ENCODE peak calls at places on chromosomes 12 and 14, in nine cellular contexts. H, Q, F, S, C, E, L, W and K are unnamed samples.
A peak's percentile ranks its signal among the peaks of the same experiment; 100 is the strongest.

GRCh38 chr14:92657457-92658142 is 90.8 kb downstream of the LGMN start:
- DNase-seq in W (no peak), C (no peak), S (no peak), E (no peak), H (no peak), L (peak; percentile 51), Q (no peak), F (peak; percentile 70), K (no peak)

GRCh38 chr12:83767723-83768122 is 1081.0 kb downstream of the TMTC2 start:
- DNase-seq in H (no peak), L (no peak), W (no peak), F (no peak), C (no peak), E (no peak), Q (no peak), S (no peak), K (no peak)

GRCh38 chr12:100127766-100128508 is 14.7 kb downstream of the BLTP3B start:
- DNase-seq in E (peak; percentile 33), L (no peak), C (no peak), H (no peak), S (no peak), Q (no peak), W (no peak), F (no peak), K (no peak)

GRCh38 chr12:109156586-109156985 is 40.2 kb downstream of the ACACB start:
- DNase-seq in L (no peak), E (no peak), H (no peak), Q (no peak), C (no peak), S (no peak), W (no peak), F (no peak), K (no peak)

GRCh38 chr14:58098507-58098906 is 53.5 kb downstream of the ARMH4 start:
- DNase-seq in Q (no peak), W (peak; percentile 10), E (no peak), S (no peak), F (no peak), C (no peak), H (peak; percentile 8), L (no peak), K (no peak)

GRCh38 chr12:106386836-106387555 is 29.4 kb downstream of the POLR3B start:
- DNase-seq in F (no peak), E (peak; percentile 5), C (no peak), W (no peak), S (no peak), H (no peak), Q (no peak), L (no peak), K (no peak)

GRCh38 chr12:3044141-3044630 is 33.0 kb upstream of the TSPAN9 start:
- DNase-seq in L (no peak), E (no peak), F (no peak), Q (no peak), W (no peak), H (no peak), C (no peak), S (no peak), K (no peak)

GRCh38 chr14:79896009-79896408 is 315.3 kb downstream of the DIO2 start:
- DNase-seq in L (no peak), Q (no peak), F (no peak), E (no peak), W (no peak), S (no peak), C (no peak), H (no peak), K (no peak)

GRCh38 chr12:77152623-77153193 is 87.3 kb upstream of the E2F7 start:
- DNase-seq in H (no peak), F (no peak), W (no peak), C (no peak), Q (no peak), S (no peak), L (no peak), E (peak; percentile 45), K (peak; percentile 43)

GRCh38 chr12:127051139-127051538 is 1215.8 kb upstream of the TMEM132C start:
- DNase-seq in H (no peak), Q (no peak), L (no peak), W (no peak), E (no peak), F (no peak), S (no peak), C (no peak), K (no peak)